ENCODE peak calls at places on chromosomes 4 and X, in eight cellular contexts. C, X, J, W, A, T, Q and I are unnamed samples.

GRCh38 chr4:73917081-73917501 is 47.9 kb downstream of the CXCL1 start:
- DNase-seq in C (no peak), X (peak), J (peak), W (no peak), A (peak), T (no peak), Q (no peak), I (peak)

GRCh38 chr4:3434891-3435683 is 6.7 kb upstream of the HGFAC start:
- DNase-seq in C (no peak), X (no peak), J (no peak), W (no peak), A (no peak), T (no peak), Q (no peak), I (no peak)

GRCh38 chr4:47474799-47475198 is 10.3 kb upstream of the ATP10D start:
- DNase-seq in C (no peak), X (no peak), J (no peak), W (no peak), A (no peak), T (no peak), Q (no peak), I (no peak)

GRCh38 chrX:54076903-54077302 is 32.6 kb upstream of the PHF8 start:
- DNase-seq in C (no peak), X (peak), J (peak), W (no peak), A (peak), T (no peak), Q (no peak), I (peak)

GRCh38 chrX:71996826-71997225 is 86.2 kb downstream of the NHSL2 start:
- DNase-seq in C (no peak), X (no peak), J (peak), W (no peak), A (peak), T (no peak), Q (no peak), I (no peak)

GRCh38 chr4:156512622-156513021 is 459.0 kb downstream of the PDGFC start:
- DNase-seq in C (no peak), X (no peak), J (peak), W (no peak), A (peak), T (no peak), Q (no peak), I (peak)

GRCh38 chr4:175874290-175874689 is 62.2 kb upstream of the GPM6A start:
- DNase-seq in C (no peak), X (no peak), J (no peak), W (no peak), A (no peak), T (no peak), Q (no peak), I (no peak)

GRCh38 chr4:4376074-4376473 is 10.8 kb upstream of the NSG1 start:
- DNase-seq in C (no peak), X (no peak), J (no peak), W (no peak), A (no peak), T (no peak), Q (no peak), I (no peak)

GRCh38 chr4:13888112-13888511 is 260.6 kb upstream of the BOD1L1 start:
- DNase-seq in C (no peak), X (peak), J (peak), W (no peak), A (peak), T (no peak), Q (no peak), I (peak)

GRCh38 chr4:78781925-78782324 is 5.8 kb downstream of the BMP2K start:
- DNase-seq in C (no peak), X (no peak), J (peak), W (no peak), A (no peak), T (no peak), Q (no peak), I (no peak)

GRCh38 chrX:24395775-24396174 is 35.3 kb downstream of the SUPT20HL1 start:
- DNase-seq in C (no peak), X (peak), J (peak), W (peak), A (peak), T (peak), Q (no peak), I (peak)

GRCh38 chr4:54073481-54073880 is 9.1 kb upstream of the CHIC2 start:
- DNase-seq in C (no peak), X (no peak), J (peak), W (no peak), A (peak), T (no peak), Q (no peak), I (peak)

GRCh38 chr4:48896845-48897244 is 9.7 kb downstream of the OCIAD2 start:
- DNase-seq in C (no peak), X (no peak), J (no peak), W (no peak), A (no peak), T (no peak), Q (no peak), I (no peak)

GRCh38 chrX:31499120-31499519 is 427.3 kb upstream of the FTHL17 start:
- DNase-seq in C (no peak), X (no peak), J (peak), W (no peak), A (peak), T (no peak), Q (no peak), I (peak)

GRCh38 chr4:28879900-28880299 is 1840.3 kb upstream of the PCDH7 start:
- DNase-seq in C (no peak), X (no peak), J (no peak), W (no peak), A (no peak), T (no peak), Q (no peak), I (no peak)

GRCh38 chr4:82623284-82623683 is 61.5 kb upstream of the TMEM150C start:
- DNase-seq in C (no peak), X (no peak), J (no peak), W (no peak), A (peak), T (no peak), Q (no peak), I (no peak)

GRCh38 chr4:26152051-26152450 is 168.8 kb upstream of the RBPJ start:
- DNase-seq in C (no peak), X (no peak), J (no peak), W (no peak), A (no peak), T (no peak), Q (no peak), I (no peak)

GRCh38 chr4:54568184-54568583 is 89.6 kb upstream of the KIT start:
- DNase-seq in C (no peak), X (peak), J (peak), W (no peak), A (peak), T (no peak), Q (no peak), I (peak)

GRCh38 chrX:49000640-49001039 is 1.4 kb downstream of the GRIPAP1 start:
- DNase-seq in C (no peak), X (no peak), J (no peak), W (no peak), A (no peak), T (no peak), Q (no peak), I (no peak)

GRCh38 chrX:9396930-9397329 is 67.9 kb upstream of the TBL1X start:
- DNase-seq in C (no peak), X (no peak), J (no peak), W (no peak), A (peak), T (no peak), Q (no peak), I (no peak)

GRCh38 chr4:138217567-138217966 is 24.6 kb downstream of the SLC7A11 start:
- DNase-seq in C (no peak), X (no peak), J (no peak), W (no peak), A (no peak), T (no peak), Q (no peak), I (no peak)
- TF ChIP-seq CTCF in C (no peak), X (no peak), J (no peak), W (no peak), A (no peak), T (no peak), Q (no peak), I (no peak)

DNA sequence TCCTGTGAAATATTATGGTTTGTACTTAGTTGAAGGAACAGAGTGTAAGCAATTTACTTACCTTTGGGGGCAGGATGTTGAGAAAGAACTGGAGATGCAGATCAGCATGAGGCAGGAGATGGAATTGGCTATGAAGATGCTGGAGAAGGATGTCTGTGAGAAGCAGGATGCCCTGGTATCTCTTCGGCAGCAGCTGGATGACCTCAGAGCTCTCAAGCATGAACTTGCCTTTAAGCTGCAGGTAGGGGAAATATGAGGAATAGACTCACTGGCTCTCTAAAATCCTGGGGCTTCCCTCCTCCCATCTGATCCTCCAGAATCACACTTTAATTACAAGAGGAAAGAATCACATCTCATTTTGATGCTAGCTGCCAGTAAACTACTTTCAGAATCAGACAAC is 51.0 kb downstream of the GRSF1 start:
- DNase-seq in C (no peak), X (no peak), J (peak), W (no peak), A (no peak), T (no peak), Q (no peak), I (peak)
- TF ChIP-seq CTCF in C (no peak), X (no peak), J (no peak), W (no peak), A (no peak), T (no peak), Q (no peak), I (no peak)

DNA sequence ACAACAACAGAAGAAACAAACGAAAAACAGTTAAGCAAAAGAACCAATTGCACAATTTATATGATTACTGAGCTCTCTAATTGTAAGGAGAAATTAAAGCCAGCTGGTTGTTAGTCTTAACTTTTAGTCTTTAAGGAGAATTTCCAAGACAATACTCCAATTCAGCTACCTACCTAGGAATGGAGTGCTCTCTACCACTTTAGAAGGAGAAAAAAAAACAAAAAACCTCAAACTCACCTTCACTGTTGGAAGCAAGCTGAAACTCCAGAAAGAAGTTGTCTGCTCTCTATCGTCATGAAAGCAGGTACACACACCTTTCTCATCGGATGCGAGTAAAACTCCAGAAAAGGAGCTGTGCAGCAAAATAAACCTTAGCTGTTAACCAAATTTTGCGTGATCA is 86.1 kb upstream of the NPY2R start:
- DNase-seq in C (no peak), X (no peak), J (no peak), W (no peak), A (no peak), T (no peak), Q (no peak), I (no peak)
- TF ChIP-seq CTCF in C (no peak), X (no peak), J (no peak), W (no peak), A (no peak), T (no peak), Q (no peak), I (no peak)

GRCh38 chr4:104393649-104394048 is 101.0 kb downstream of the CXXC4 start:
- DNase-seq in C (no peak), X (no peak), J (peak), W (no peak), A (no peak), T (no peak), Q (no peak), I (peak)

GRCh38 chr4:104394409-104394813 is 100.3 kb downstream of the CXXC4 start:
- DNase-seq in C (no peak), X (no peak), J (no peak), W (no peak), A (no peak), T (no peak), Q (no peak), I (no peak)

DNA sequence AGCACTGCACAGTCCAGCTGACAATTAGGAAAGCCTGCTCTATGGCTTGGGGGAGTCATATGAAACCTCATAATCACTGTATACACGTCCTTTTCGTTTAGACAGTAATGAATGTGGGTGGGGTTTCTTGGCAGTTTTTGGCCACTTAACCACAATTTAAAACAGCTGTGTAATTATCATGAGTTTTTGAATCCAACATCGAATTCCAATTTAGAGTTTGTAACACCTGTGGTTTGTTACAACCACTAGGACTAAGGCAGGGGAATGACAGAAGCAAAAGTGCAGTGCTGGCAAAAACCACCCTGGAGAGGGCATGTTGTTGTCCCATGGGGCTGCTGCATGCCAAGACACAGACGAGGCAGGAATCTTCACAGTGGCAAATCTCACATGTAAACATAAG is 99.5 kb downstream of the CXXC4 start:
- DNase-seq in C (no peak), X (no peak), J (peak), W (no peak), A (peak), T (no peak), Q (no peak), I (no peak)
- TF ChIP-seq CTCF in C (no peak), X (no peak), J (no peak), W (no peak), A (no peak), T (no peak), Q (no peak), I (no peak)

DNA sequence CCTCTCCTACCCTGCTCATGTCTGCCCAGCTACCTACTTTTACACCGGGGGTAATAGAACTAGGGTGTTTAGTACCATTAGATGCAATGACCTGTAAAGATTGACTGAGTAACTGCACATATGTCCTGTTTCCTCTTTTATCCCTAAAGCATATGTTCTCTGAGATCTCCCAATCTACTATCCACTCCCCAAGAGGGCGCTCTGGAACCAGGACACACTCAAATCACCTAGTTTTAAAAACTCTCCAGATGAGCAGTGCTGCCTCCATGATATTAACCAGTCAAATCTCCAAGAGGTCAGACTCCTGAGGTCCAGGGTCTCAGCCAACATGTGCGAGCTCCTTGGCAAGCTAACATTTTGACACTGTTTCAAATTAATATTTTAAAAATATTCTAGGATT is 87.0 kb upstream of the TSPAN5 start:
- DNase-seq in C (no peak), X (no peak), J (peak), W (no peak), A (peak), T (no peak), Q (no peak), I (no peak)
- TF ChIP-seq CTCF in C (no peak), X (no peak), J (peak), W (no peak), A (peak), T (no peak), Q (no peak), I (peak)

DNA sequence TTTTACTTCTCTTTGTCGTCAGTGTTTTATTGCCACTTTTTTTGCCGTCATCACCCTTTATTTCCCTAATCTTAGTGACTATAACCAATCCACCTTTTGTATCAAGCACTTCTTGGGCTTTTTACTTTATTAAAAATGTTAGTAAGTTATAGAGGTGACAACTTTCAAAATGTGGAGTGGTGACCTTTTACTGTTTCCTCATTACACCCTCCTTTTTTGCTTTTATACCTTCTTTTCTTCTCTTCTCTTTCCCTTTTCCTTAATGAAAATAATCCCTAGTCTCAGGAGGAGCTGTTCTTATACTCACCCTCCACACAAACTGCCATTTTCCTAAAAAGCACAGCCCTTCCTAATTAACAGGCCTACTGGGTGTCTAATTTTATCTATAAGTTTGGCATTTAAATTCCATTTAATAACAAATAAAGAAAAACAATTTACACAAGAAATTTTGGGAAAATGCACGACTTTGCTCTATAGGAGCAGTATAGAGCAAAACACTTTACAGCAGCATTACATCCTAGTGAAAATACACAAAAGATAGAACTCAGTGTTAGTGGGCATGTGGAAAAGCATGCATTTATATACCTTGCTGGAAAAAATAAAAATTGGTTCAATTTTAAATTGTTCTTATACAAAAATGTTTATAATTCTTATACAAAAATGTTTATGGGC is 27.3 kb downstream of the BBS12 start:
- DNase-seq in C (no peak), X (no peak), J (no peak), W (no peak), A (no peak), T (no peak), Q (no peak), I (no peak)
- TF ChIP-seq CTCF in C (no peak), X (peak), J (peak), W (no peak), A (peak), T (no peak), Q (no peak), I (no peak)

GRCh38 chr4:29927895-29928294 is 792.3 kb upstream of the PCDH7 start:
- DNase-seq in C (no peak), X (no peak), J (no peak), W (no peak), A (no peak), T (no peak), Q (no peak), I (no peak)
- TF ChIP-seq CTCF in C (no peak), X (no peak), J (no peak), W (no peak), A (no peak), T (no peak), Q (no peak), I (no peak)

DNA sequence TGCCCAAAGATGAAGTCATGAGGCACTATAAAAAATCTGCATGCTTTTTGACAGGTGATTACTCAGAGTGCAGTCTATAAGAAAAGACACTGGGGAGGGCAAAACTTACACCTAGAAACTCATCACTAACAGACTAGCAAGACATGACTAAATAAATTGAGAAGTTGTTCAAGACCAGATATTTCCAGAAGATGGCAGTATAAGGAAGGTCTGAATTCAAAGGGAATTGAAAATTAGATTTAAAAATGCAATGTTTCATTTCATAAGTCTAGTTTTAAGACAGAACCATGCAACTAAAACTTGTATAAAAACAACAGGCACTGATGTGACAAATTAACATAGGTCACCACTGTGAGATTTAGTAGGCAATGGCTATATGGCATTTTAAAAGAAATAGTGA is 232.5 kb upstream of the POF1B start:
- DNase-seq in C (no peak), X (no peak), J (peak), W (no peak), A (peak), T (no peak), Q (no peak), I (peak)
- TF ChIP-seq CTCF in C (no peak), X (peak), J (no peak), W (no peak), A (peak), T (no peak), Q (no peak), I (no peak)

GRCh38 chr4:121998024-121998423 is 46.2 kb upstream of the TRPC3 start:
- DNase-seq in C (no peak), X (no peak), J (peak), W (no peak), A (no peak), T (no peak), Q (no peak), I (peak)
- TF ChIP-seq CTCF in C (no peak), X (no peak), J (peak), W (no peak), A (no peak), T (no peak), Q (no peak), I (peak)